ENCODE peak calls at places on chromosomes 7 and 10, in nine cellular contexts. Q is CD8-positive, alpha-beta T cell; C is right atrium auricular region; X is thoracic aorta; T is pancreas; H is hepatocyte; O is ovary; Y is uterus; K is astrocyte. N is an unnamed sample. For H3K4me1, the result is how much of the 10 kb centered on the place peaks cover.

GRCh38 chr10:95785942-95786669 is 30.1 kb downstream of the ENTPD1 start:
- DNase-seq in X (no peak), Y (no peak), H (no peak), O (no peak), Q (no peak), K (no peak), C (no peak), T (no peak), N (no peak)

GRCh38 chr7:33578166-33578565 is 327.2 kb upstream of the BMPER start:
- DNase-seq in H (no peak), C (no peak), K (no peak), X (no peak), Q (no peak), O (no peak), Y (no peak), T (no peak), N (no peak)

GRCh38 chr7:81669476-81670105 is 100.3 kb downstream of the HGF start:
- DNase-seq in Y (no peak), Q (no peak), C (no peak), H (peak), X (no peak), O (no peak), T (no peak), K (no peak), N (no peak)

GRCh38 chr10:112446055-112446854 is 459 bp downstream of the ZDHHC6 start:
- DNase-seq in K (peak), H (peak), Q (no peak), X (no peak), O (no peak), C (no peak), Y (no peak), T (no peak), N (no peak)

GRCh38 chr10:23693398-23693797 is 254.5 kb downstream of the OTUD1 start:
- DNase-seq in Q (no peak), K (no peak), H (no peak), X (no peak), C (no peak), T (peak), Y (no peak), O (no peak), N (no peak)

GRCh38 chr7:67753891-67754290 is 757.3 kb downstream of the TYW1 start:
- DNase-seq in K (peak), X (no peak), C (no peak), O (no peak), H (no peak), Q (no peak), T (no peak), Y (peak), N (no peak)

GRCh38 chr7:1566687-1567081 is 3.1 kb downstream of the PSMG3 start:
- DNase-seq in K (no peak), Q (no peak), H (peak), T (no peak), C (no peak), O (no peak), X (no peak), Y (no peak), N (no peak)

GRCh38 chr10:8378198-8378983 is 323.9 kb downstream of the GATA3 start:
- DNase-seq in H (no peak), Q (no peak), X (no peak), O (no peak), Y (no peak), C (no peak), K (no peak), T (no peak), N (no peak)

GRCh38 chr7:127290801-127291361 is 38.1 kb upstream of the GRM8 start:
- DNase-seq in X (no peak), Y (no peak), C (no peak), O (no peak), Q (no peak), H (no peak), T (no peak), K (peak), N (no peak)

GRCh38 chr7:79876769-79877362 is 257.8 kb upstream of the GNAI1 start:
- DNase-seq in H (no peak), X (no peak), C (no peak), K (peak), Y (no peak), T (no peak), O (no peak), Q (no peak), N (peak)

GRCh38 chr7:37510043-37510634 is 61.5 kb upstream of the ELMO1 start:
- DNase-seq in T (no peak), Q (no peak), X (no peak), K (no peak), C (no peak), O (no peak), Y (no peak), H (peak), N (peak)

GRCh38 chr10:92124524-92125168 is 166.2 kb downstream of the CPEB3 start:
- DNase-seq in Y (no peak), C (no peak), T (no peak), X (no peak), O (no peak), Q (no peak), K (peak), H (peak), N (no peak)

GRCh38 chr7:56157238-56157790 is 41.1 kb upstream of the NUPR2 start:
- DNase-seq in O (no peak), Y (no peak), X (no peak), Q (no peak), T (no peak), H (no peak), K (no peak), C (no peak), N (no peak)

GRCh38 chr10:96548589-96548988 is 34.9 kb upstream of the TLL2 start:
- DNase-seq in C (peak), K (no peak), Q (no peak), T (peak), Y (no peak), O (peak), X (no peak), H (no peak), N (no peak)

GRCh38 chr7:30741289-30741688 is 10.6 kb upstream of the INMT start:
- DNase-seq in K (no peak), Q (no peak), H (no peak), T (peak), O (no peak), C (no peak), X (no peak), Y (no peak), N (no peak)

GRCh38 chr10:5485948-5486851 is 13.2 kb downstream of the CALML5 start:
- DNase-seq in K (no peak), T (no peak), C (no peak), X (no peak), Y (no peak), H (no peak), O (no peak), Q (no peak), N (no peak)
- H3K27ac ChIP-seq in K (no peak), T (no peak), C (no peak), X (no peak), Y (no peak), H (no peak), O (no peak), Q (no peak), N (no peak)

DNA sequence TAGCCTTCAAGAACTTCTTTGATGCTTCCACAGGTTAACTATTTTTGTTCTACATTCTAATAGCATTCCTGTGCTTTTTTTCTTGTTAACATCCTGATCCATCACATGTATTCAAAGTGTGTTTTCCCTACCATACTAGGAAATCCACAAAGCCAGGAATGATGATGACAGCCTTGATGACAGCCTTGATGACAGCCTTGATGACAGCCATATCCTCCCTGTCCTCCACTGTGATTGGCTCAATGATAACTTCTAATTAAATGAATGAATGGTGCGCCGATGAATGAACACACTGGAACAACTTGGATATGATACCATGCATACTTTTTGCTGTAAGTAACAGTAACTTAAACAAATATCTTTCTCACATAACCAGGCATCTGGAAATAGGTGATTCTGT is 8.3 kb upstream of the TACR2 start:
- DNase-seq in T (no peak), O (no peak), Y (no peak), H (no peak), K (no peak), X (no peak), C (no peak), Q (no peak), N (no peak)
- H3K4me1 ChIP-seq in T (under half), O (under half), Y (under half), H (under half), K (under half), X (under half), C (under half), Q (under half), N (under half)

DNA sequence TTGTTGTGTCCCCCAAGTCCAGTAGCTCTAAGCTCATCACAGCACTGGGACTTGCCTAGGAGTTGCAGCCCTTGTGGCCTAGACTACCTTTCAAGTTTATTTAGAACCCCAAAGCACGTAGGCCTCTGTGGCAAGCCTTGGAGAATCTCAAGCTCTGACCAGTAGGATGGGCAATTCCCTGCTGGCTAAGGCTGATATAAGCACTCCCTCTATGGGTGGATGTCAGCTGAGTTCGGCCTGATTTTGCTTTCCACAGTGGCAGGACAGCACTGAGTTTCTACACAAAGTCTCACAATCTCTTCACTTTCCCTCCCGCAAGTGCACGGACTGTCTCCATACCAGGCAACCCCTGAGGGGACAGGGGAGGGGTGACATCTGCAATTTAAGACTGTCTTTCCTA is 886.4 kb upstream of the LRRN3 start:
- DNase-seq in Y (no peak), T (no peak), Q (no peak), O (no peak), H (peak), K (no peak), X (no peak), C (no peak), N (no peak)
- TF ChIP-seq CTCF in Y (no peak), T (no peak), Q (no peak), O (no peak), H (peak), K (no peak), X (no peak), C (no peak), N (no peak)

GRCh38 chr10:122249991-122250750 is 20.9 kb upstream of the BTBD16 start:
- DNase-seq in K (no peak), C (peak), Y (no peak), T (no peak), Q (no peak), H (no peak), X (no peak), O (no peak), N (no peak)
- H3K27ac ChIP-seq in K (no peak), C (peak), Y (no peak), T (no peak), Q (no peak), H (no peak), X (no peak), O (no peak), N (no peak)

GRCh38 chr7:150969483-150969874 is 8.6 kb downstream of the KCNH2 start:
- DNase-seq in T (peak), K (no peak), C (no peak), O (no peak), H (no peak), Q (no peak), Y (no peak), X (no peak), N (no peak)
- H3K4me1 ChIP-seq in T (under half), K (under half), C (under half), O (under half), H (half or more), Q (under half), Y (under half), X (under half), N (under half)

N was measured in Panc1.